ENCODE peak calls at places on chromosome 16, in four cellular contexts. W, Q, M and E are unnamed samples.

GRCh38 chr16:85653226-85653917 is 35.4 kb downstream of the GINS2 start:
- DNase-seq in W (no peak), Q (no peak), M (no peak), E (no peak)

GRCh38 chr16:66484453-66485213 is 57.5 kb downstream of the BEAN1 start:
- DNase-seq in W (no peak), Q (peak), M (no peak), E (no peak)

GRCh38 chr16:87190288-87191240 is 126.6 kb downstream of the C16orf95 start:
- DNase-seq in W (no peak), Q (no peak), M (no peak), E (no peak)

GRCh38 chr16:61813339-61813738 is 222.9 kb downstream of the CDH8 start:
- DNase-seq in W (no peak), Q (no peak), M (no peak), E (no peak)

GRCh38 chr16:6571044-6571443 is 761.6 kb upstream of the RBFOX1 start:
- DNase-seq in W (no peak), Q (no peak), M (no peak), E (no peak)

GRCh38 chr16:86436466-86437185 is 73.7 kb upstream of the FOXF1 start:
- DNase-seq in W (no peak), Q (no peak), M (no peak), E (no peak)

GRCh38 chr16:66248096-66248495 is 118.4 kb upstream of the CDH5 start:
- DNase-seq in W (no peak), Q (no peak), M (no peak), E (no peak)

GRCh38 chr16:57941016-57941656 is 29.8 kb downstream of the CNGB1 start:
- DNase-seq in W (no peak), Q (no peak), M (no peak), E (no peak)

GRCh38 chr16:27633721-27634120 is 83.8 kb downstream of the KATNIP start:
- DNase-seq in W (no peak), Q (no peak), M (no peak), E (no peak)

GRCh38 chr16:9597967-9598730 is 506.7 kb downstream of the HAPSTR1 start:
- DNase-seq in W (no peak), Q (peak), M (no peak), E (no peak)

GRCh38 chr16:2170080-2170479 is 14.5 kb downstream of the TRAF7 start:
- DNase-seq in W (no peak), Q (no peak), M (no peak), E (no peak)

GRCh38 chr16:66502020-66502913 is 47.7 kb downstream of the TK2 start:
- DNase-seq in W (no peak), Q (no peak), M (no peak), E (peak)

GRCh38 chr16:87918314-87918713 is 18.0 kb downstream of the CA5A start:
- DNase-seq in W (no peak), Q (no peak), M (no peak), E (no peak)

GRCh38 chr16:72783716-72784320 is 264.1 kb downstream of the ZFHX3 start:
- DNase-seq in W (no peak), Q (no peak), M (peak), E (peak)

GRCh38 chr16:19375561-19376158 is 42.0 kb upstream of the TMC5 start:
- DNase-seq in W (peak), Q (peak), M (peak), E (peak)

GRCh38 chr16:749010-749409 is 8.2 kb upstream of the CIAO3 start:
- DNase-seq in W (no peak), Q (no peak), M (no peak), E (no peak)

GRCh38 chr16:3027983-3028715 is 4.3 kb downstream of the THOC6 start:
- DNase-seq in W (peak), Q (peak), M (peak), E (peak)

GRCh38 chr16:80441935-80442334 is 98.9 kb upstream of the DYNLRB2 start:
- DNase-seq in W (no peak), Q (no peak), M (no peak), E (no peak)

GRCh38 chr16:70630960-70631745 is 15.2 kb upstream of the IL34 start:
- DNase-seq in W (no peak), Q (no peak), M (no peak), E (no peak)

GRCh38 chr16:51114369-51114768 is 36.7 kb downstream of the SALL1 start:
- DNase-seq in W (no peak), Q (no peak), M (no peak), E (no peak)
- TF ChIP-seq NR2C2 in W (no peak), Q (no peak), M (no peak), E (no peak)

DNA sequence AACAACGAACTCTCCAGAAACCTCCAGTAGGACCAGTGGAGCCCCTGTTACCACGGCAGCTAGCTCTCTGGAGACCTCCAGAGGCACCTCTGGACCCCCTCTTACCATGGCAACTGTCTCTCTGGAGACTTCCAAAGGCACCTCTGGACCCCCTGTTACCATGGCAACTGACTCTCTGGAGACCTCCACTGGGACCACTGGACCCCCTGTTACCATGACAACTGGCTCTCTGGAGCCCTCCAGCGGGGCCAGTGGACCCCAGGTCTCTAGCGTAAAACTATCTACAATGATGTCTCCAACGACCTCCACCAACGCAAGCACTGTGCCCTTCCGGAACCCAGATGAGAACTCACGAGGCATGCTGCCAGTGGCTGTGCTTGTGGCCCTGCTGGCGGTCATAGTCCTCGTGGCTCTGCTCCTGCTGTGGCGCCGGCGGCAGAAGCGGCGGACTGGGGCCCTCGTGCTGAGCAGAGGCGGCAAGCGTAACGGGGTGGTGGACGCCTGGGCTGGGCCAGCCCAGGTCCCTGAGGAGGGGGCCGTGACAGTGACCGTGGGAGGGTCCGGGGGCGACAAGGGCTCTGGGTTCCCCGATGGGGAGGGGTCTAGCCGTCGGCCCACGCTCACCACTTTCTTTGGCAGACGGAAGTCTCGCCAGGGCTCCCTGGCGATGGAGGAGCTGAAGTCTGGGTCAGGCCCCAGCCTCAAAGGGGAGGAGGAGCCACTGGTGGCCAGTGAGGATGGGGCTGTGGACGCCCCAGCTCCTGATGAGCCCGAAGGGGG is 1.3 kb downstream of the SPN start:
- DNase-seq in W (no peak), Q (peak), M (no peak), E (no peak)
- TF ChIP-seq ATF2 in W (no peak), Q (no peak), M (no peak), E (no peak)

GRCh38 chr16:67860589-67861398 is 12.1 kb upstream of the EDC4 start:
- DNase-seq in W (no peak), Q (peak), M (no peak), E (no peak)

GRCh38 chr16:67856927-67857546 is 9.5 kb upstream of the CENPT start:
- DNase-seq in W (no peak), Q (no peak), M (no peak), E (no peak)

GRCh38 chr16:67858448-67858993 is 11.0 kb upstream of the CENPT start:
- DNase-seq in W (no peak), Q (no peak), M (no peak), E (no peak)

GRCh38 chr16:67855789-67856188 is 8.3 kb upstream of the CENPT start:
- DNase-seq in W (no peak), Q (no peak), M (no peak), E (no peak)

DNA sequence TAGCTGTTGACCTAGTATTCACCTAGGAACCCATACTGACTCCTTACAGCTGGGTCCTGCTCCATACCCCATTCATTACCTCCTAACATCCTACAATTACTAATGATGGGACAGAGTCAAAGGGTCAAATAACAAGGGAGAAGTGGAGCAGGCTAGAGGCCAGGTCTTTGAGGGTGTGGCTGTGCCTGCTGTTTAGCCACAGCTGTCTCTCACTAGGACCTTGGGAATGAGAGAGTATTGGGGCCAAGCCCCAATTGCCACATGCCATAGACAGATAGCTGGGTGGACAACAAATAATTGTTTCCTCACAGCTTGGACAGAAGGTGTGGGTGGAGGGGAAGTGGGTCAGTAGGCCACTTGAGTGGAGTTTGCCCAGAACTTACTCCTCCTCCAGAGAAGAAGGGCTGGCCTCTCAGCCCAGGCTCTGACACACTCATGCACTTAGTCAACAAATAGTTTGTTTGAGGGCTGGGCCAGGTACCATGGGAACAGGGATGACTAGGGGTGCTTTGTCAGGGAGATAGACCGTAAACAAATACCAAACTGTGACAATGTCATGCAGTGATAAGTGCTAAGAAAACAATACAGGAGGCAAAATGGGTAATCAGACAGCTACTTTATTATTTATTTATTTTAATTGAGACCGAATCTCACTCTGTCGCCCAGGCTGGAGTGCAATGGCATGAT is 10.2 kb upstream of the CENPT start:
- DNase-seq in W (peak), Q (peak), M (no peak), E (peak)
- TF ChIP-seq NR2C2 in W (no peak), Q (no peak), M (no peak), E (peak)

GRCh38 chr16:30084816-30085159 is 6.9 kb downstream of the TBX6 start:
- DNase-seq in W (no peak), Q (no peak), M (no peak), E (no peak)
- TF ChIP-seq ATF2 in W (no peak), Q (no peak), M (no peak), E (no peak)

GRCh38 chr16:12411521-12411920 is 392.2 kb downstream of the CPPED1 start:
- DNase-seq in W (no peak), Q (no peak), M (no peak), E (no peak)

GRCh38 chr16:12410842-12411490 is 392.7 kb downstream of the CPPED1 start:
- DNase-seq in W (no peak), Q (no peak), M (no peak), E (no peak)

GRCh38 chr16:12412252-12412651 is 391.4 kb downstream of the CPPED1 start:
- DNase-seq in W (no peak), Q (no peak), M (no peak), E (no peak)

GRCh38 chr16:12406840-12407690 is 396.6 kb downstream of the CPPED1 start:
- DNase-seq in W (no peak), Q (no peak), M (no peak), E (peak)

DNA sequence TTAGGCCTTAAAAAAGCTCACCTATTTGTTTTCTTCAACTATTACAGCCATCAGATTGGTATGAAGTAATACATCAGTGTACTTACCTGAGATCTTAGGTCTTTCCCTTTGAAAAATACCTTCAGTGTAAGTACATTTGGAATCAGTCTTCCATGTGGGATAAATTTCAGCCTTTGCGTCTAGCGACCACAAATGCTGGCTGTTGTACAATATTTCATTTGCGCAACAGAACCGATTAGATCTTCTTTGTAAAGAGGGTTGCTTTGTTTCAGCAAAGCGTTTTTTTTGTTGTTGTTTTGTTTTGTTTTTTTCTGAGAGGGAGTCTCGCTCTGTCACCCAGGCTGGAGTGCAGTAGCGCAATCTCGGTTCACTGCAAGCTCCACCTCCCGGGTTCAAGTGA is 394.0 kb downstream of the CPPED1 start:
- DNase-seq in W (no peak), Q (no peak), M (no peak), E (no peak)
- TF ChIP-seq NR2C2 in W (no peak), Q (no peak), M (no peak), E (no peak)